ENCODE peak calls at places on chromosomes 16 and 17, in five cellular contexts. I, V, B, O and Z are unnamed samples.

GRCh38 chr16:83701494-83701893 is 106.3 kb upstream of the HSBP1 start:
- DNase-seq in I (no peak), V (no peak), B (peak; percentile 57), O (peak; percentile 29), Z (no peak)

GRCh38 chr16:75121949-75122568 is 5.5 kb upstream of the LDHD start:
- DNase-seq in I (no peak), V (no peak), B (no peak), O (no peak), Z (no peak)

GRCh38 chr17:1707107-1707506 is 3.1 kb downstream of the TLCD2 start:
- DNase-seq in I (no peak), V (no peak), B (no peak), O (no peak), Z (no peak)

GRCh38 chr17:80152057-80152831 is 5.3 kb upstream of the EIF4A3 start:
- DNase-seq in I (no peak), V (no peak), B (no peak), O (no peak), Z (no peak)

GRCh38 chr17:6677158-6677831 is 25.7 kb downstream of the C17orf100 start:
- DNase-seq in I (no peak), V (peak; percentile 58), B (no peak), O (no peak), Z (no peak)

GRCh38 chr16:68115851-68116250 is 30.7 kb downstream of the NFATC3 start:
- DNase-seq in I (no peak), V (no peak), B (no peak), O (no peak), Z (no peak)

GRCh38 chr16:85401370-85401916 is 211.7 kb upstream of the GSE1 start:
- DNase-seq in I (no peak), V (no peak), B (peak; percentile 25), O (no peak), Z (peak; percentile 9)

GRCh38 chr16:79897087-79897443 is 296.5 kb upstream of the MAF start:
- DNase-seq in I (no peak), V (no peak), B (no peak), O (no peak), Z (no peak)

GRCh38 chr16:87060026-87060986 is 256.9 kb downstream of the C16orf95 start:
- DNase-seq in I (no peak), V (peak; percentile 11), B (no peak), O (peak; percentile 16), Z (no peak)

GRCh38 chr17:38967290-38967738 is at the start of gene FBXO47:
- DNase-seq in I (peak; percentile 92), V (no peak), B (peak; percentile 97), O (peak; percentile 98), Z (peak; percentile 80)

GRCh38 chr16:8572919-8573724 is 17.2 kb downstream of the TMEM114 start:
- DNase-seq in I (no peak), V (peak; percentile 25), B (no peak), O (peak; percentile 53), Z (no peak)

GRCh38 chr17:45127583-45128300 is 4.6 kb downstream of the PLCD3 start:
- DNase-seq in I (peak; percentile 55), V (peak; percentile 31), B (peak; percentile 74), O (peak; percentile 82), Z (no peak)

GRCh38 chr16:66927012-66927436 is 1.7 kb upstream of the RRAD start:
- DNase-seq in I (no peak), V (peak; percentile 89), B (peak; percentile 78), O (peak; percentile 79), Z (no peak)

GRCh38 chr17:8826808-8827435 is 27.8 kb upstream of the MFSD6L start:
- DNase-seq in I (no peak), V (no peak), B (no peak), O (no peak), Z (no peak)

GRCh38 chr16:20866161-20866772 is 33.9 kb downstream of the DCUN1D3 start:
- DNase-seq in I (no peak), V (peak; percentile 81), B (no peak), O (peak; percentile 80), Z (no peak)

GRCh38 chr17:49582789-49583188 is 7.1 kb downstream of the NXPH3 start:
- DNase-seq in I (no peak), V (peak; percentile 19), B (no peak), O (no peak), Z (no peak)

GRCh38 chr17:12580640-12581039 is 85.0 kb upstream of the MYOCD start:
- DNase-seq in I (no peak), V (no peak), B (no peak), O (no peak), Z (no peak)

GRCh38 chr17:45273551-45273957 is 11.7 kb upstream of the SPATA32 start:
- DNase-seq in I (no peak), V (no peak), B (no peak), O (no peak), Z (no peak)

GRCh38 chr17:57671546-57672204 is 73.4 kb downstream of the CCDC182 start:
- DNase-seq in I (peak; percentile 48), V (peak; percentile 56), B (peak; percentile 76), O (peak; percentile 81), Z (peak; percentile 52)

GRCh38 chr16:28162326-28162877 is 49.4 kb downstream of the XPO6 start:
- DNase-seq in I (no peak), V (no peak), B (no peak), O (no peak), Z (no peak)

GRCh38 chr17:8912060-8912981 is 44.8 kb upstream of the PIK3R6 start:
- DNase-seq in I (no peak), V (no peak), B (no peak), O (no peak), Z (no peak)

GRCh38 chr16:89545831-89546574 is 14.5 kb upstream of the RPL13 start:
- DNase-seq in I (no peak), V (no peak), B (peak; percentile 76), O (no peak), Z (no peak)

DNA sequence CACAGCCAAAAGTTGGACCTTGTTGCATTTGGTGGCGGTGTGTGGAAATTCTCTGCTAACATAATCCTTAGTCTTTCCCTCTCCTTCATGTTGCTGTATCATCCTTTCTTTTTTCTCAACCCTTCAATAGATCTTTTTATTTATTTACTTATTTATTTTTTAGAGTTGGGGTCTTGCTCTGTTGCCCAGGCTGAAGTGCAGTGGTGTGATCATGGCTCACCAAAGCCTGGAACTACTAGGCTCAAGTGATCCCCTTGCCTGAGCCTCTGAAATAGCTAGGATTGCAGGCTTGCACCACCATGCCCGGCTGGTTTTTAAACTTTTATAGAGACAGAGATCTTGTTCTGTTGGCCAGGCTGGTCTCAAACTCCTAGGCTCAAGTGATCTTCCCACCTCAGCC is 51.7 kb downstream of the SNX29 start:
- DNase-seq in I (no peak), V (no peak), B (no peak), O (no peak), Z (no peak)
- TF ChIP-seq CTCF in I (no peak), V (no peak), B (no peak), O (no peak), Z (no peak)

GRCh38 chr16:720990-721764 is at the start of gene ANTKMT:
- DNase-seq in I (peak; percentile 36), V (peak; percentile 50), B (peak; percentile 89), O (peak; percentile 88), Z (peak; percentile 76)
- TF ChIP-seq CTCF in I (no peak), V (peak; percentile 3), B (peak; percentile 6), O (no peak), Z (no peak)

GRCh38 chr17:52213451-52213850 is 54.9 kb upstream of the CA10 start:
- DNase-seq in I (no peak), V (no peak), B (no peak), O (no peak), Z (no peak)
- TF ChIP-seq CTCF in I (no peak), V (no peak), B (no peak), O (no peak), Z (no peak)

DNA sequence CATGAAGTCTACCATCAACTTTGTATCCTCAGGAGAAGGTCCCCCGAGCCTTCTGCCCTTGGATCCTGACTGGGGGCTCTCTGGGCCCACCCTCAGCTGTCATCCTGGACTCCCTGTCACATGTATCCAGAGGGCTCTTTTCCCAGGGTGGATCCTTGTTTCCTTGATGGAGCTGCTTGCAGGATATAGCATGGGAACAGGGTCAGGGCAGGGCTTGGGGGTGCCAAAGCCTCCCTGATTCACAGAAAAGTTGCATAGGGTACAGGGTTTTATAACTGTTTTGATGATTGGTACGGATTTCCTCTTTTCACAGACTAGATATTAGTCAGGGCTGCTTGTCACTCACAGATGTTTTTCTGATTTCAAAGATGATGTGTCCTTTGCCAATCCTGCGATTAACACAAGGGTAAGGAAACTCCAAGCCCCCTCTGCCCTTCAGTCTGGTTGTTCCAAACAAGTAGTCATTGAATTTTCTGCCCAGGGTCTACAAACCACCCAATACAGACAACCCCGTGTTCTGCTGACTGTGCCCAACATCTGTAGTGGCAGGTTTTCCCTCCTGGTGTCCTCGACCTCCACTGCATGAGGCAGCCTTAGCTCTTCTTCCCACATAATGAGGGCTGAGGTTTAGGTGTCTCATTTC is 20.6 kb upstream of the SLC35G3 start:
- DNase-seq in I (no peak), V (no peak), B (no peak), O (no peak), Z (no peak)
- TF ChIP-seq CTCF in I (no peak), V (no peak), B (no peak), O (no peak), Z (no peak)